ENCODE peak calls at places on chromosome 21, in eight cellular contexts. Y is right lobe of liver, U is heart left ventricle, I is uterus, E is HCT116, R is A549, C is transverse colon, L is stomach. P is an unnamed sample.
A peak's percentile ranks its signal among the peaks of the same experiment; 100 is the strongest.

GRCh38 chr21:20220586-20220985 is 777.6 kb upstream of the NCAM2 start:
- DNase-seq in I (no peak), E (no peak), L (no peak), R (no peak), C (no peak), U (no peak), Y (no peak), P (peak; percentile 5)

GRCh38 chr21:32237021-32237420 is 41.8 kb downstream of the MIS18A start:
- DNase-seq in R (no peak), Y (no peak), L (no peak), U (no peak), I (no peak), E (no peak), C (no peak), P (no peak)

GRCh38 chr21:21213297-21213696 is 215.1 kb downstream of the NCAM2 start:
- DNase-seq in Y (no peak), E (no peak), I (no peak), L (no peak), R (no peak), U (no peak), C (no peak), P (no peak)

GRCh38 chr21:37422382-37422781 is 55.8 kb downstream of the DYRK1A start:
- DNase-seq in C (no peak), L (no peak), I (no peak), U (no peak), E (no peak), Y (no peak), R (no peak), P (no peak)

GRCh38 chr21:16454371-16454770 is 724.6 kb downstream of the USP25 start:
- DNase-seq in E (no peak), Y (no peak), U (no peak), I (no peak), L (no peak), C (no peak), R (no peak), P (no peak)

GRCh38 chr21:18760247-18760646 is 356.7 kb upstream of the TMPRSS15 start:
- DNase-seq in R (no peak), E (no peak), U (no peak), C (no peak), L (no peak), Y (no peak), I (no peak), P (no peak)

GRCh38 chr21:28272272-28272992 is 720.2 kb downstream of the LTN1 start:
- DNase-seq in U (no peak), I (no peak), L (no peak), C (no peak), R (no peak), Y (no peak), E (no peak), P (no peak)

GRCh38 chr21:36729301-36729970 is 30.5 kb downstream of the SIM2 start:
- DNase-seq in R (no peak), C (no peak), L (peak; percentile 8), I (no peak), U (no peak), Y (no peak), E (no peak), P (no peak)

GRCh38 chr21:17981060-17981459 is 161.9 kb upstream of the C21orf91 start:
- DNase-seq in E (no peak), U (no peak), Y (no peak), I (no peak), L (no peak), R (no peak), C (no peak), P (no peak)

GRCh38 chr21:38831526-38832467 is 26.1 kb downstream of the ETS2 start:
- DNase-seq in R (no peak), L (peak; percentile 68), U (peak; percentile 58), C (peak; percentile 78), Y (peak; percentile 42), I (peak; percentile 83), E (peak; percentile 35), P (peak; percentile 77)

DNA sequence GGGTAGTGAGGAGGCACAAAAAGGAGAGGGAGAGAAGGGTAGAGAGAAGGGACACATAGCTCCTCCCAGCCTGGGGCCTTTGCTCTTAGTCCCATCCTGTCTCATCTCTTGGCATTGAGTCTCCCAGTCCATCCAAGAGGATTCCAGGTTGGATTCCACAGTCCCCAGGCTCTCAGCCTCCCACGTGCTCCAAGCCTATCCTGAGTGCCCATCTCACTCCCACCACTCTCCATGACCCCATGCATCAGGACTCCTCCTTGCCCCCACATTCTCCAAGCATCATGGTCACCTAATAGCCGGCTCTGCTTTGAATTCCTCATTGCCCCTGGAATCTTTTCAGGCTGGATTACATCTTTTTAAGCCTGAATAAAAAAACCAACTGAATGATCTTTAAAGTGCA is 87.9 kb downstream of the DSCAM start:
- DNase-seq in C (no peak), E (no peak), Y (no peak), U (no peak), I (no peak), L (no peak), R (no peak), P (no peak)
- TF ChIP-seq POLR2A in C (no peak), E (no peak), Y (no peak), U (no peak), I (no peak), L (no peak), R (no peak), P (no peak)

DNA sequence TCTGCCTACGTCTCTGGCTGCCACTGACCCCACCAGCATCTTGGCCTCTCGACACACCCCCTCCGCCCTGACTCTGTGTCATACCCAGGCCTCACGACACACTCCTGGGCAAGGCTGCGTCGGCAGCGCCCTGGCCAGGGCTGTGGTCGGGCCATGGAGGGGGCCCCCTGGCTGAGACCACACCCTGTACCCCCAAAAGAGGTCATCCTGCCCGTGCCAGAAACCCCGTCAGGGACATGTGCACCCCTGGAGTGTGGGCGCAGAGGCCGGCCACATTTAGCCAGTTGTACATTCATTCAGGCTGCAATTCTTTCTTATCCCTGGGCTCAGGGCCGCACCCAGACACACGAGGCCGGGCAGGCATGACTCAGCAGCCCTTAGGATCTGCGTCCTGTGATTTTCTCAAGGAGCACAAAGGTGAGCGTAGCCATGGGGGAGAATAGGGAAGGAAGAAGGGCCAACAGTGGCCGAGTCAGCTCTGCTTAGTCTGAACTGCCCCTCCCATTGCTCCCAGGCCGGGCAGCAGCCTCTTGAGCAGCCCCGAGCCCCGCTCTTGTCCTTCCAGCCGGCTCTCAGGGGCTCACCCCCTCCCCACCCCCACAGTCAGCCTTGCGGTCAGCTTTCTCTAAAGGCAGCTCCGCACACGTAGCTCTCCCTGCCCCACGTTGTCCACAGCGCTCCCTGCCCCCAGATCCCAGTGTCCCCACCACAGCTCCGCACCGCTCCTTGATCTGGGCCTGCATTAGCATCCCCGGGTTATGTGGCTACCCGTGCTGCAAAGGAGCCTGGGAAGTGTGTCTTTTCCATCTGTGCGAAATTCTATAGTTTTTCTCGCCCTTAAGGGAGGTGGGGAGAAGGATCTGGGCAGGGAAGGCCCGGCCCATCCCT is 7.9 kb downstream of the CSTB start:
- DNase-seq in Y (no peak), R (peak; percentile 38), L (peak; percentile 74), U (no peak), C (peak; percentile 82), I (no peak), E (peak; percentile 39), P (peak; percentile 90)
- TF ChIP-seq POLR2A in Y (no peak), R (no peak), L (no peak), U (no peak), C (peak; percentile 11), I (no peak), E (no peak), P (no peak)

GRCh38 chr21:41506526-41507520 is 1.1 kb downstream of the TMPRSS2 start:
- DNase-seq in U (no peak), C (peak; percentile 56), Y (no peak), I (no peak), R (no peak), E (no peak), L (peak; percentile 75), P (no peak)
- TF ChIP-seq POLR2A in U (no peak), C (peak; percentile 25), Y (peak; percentile 29), I (no peak), R (no peak), E (no peak), L (no peak), P (no peak)

GRCh38 chr21:45074048-45074817 is at the start of gene ADARB1:
- DNase-seq in I (peak; percentile 66), C (peak; percentile 57), E (no peak), L (peak; percentile 59), Y (peak; percentile 73), R (peak; percentile 31), U (peak; percentile 72), P (peak; percentile 82)
- TF ChIP-seq POLR2A in I (peak; percentile 88), C (no peak), E (peak; percentile 49), L (no peak), Y (peak; percentile 65), R (peak; percentile 65), U (no peak), P (peak; percentile 76)

GRCh38 chr21:33264561-33264960 is 1.6 kb upstream of the IL10RB start:
- DNase-seq in Y (no peak), I (no peak), R (no peak), E (no peak), U (no peak), L (no peak), C (no peak), P (no peak)
- TF ChIP-seq POLR2A in Y (no peak), I (no peak), R (no peak), E (no peak), U (no peak), L (no peak), C (no peak), P (no peak)

GRCh38 chr21:33643658-33644311 is 1.5 kb downstream of the ITSN1 start:
- DNase-seq in R (no peak), E (no peak), U (no peak), I (no peak), C (no peak), Y (no peak), L (no peak), P (peak; percentile 36)

GRCh38 chr21:33642896-33643657 is 776 bp downstream of the ITSN1 start:
- DNase-seq in E (no peak), Y (peak; percentile 51), C (peak; percentile 48), R (no peak), L (peak; percentile 31), U (peak; percentile 34), I (peak; percentile 33), P (peak; percentile 37)

GRCh38 chr21:33641339-33642026 is at the start of gene CRYZL1:
- DNase-seq in U (peak; percentile 100), C (peak; percentile 100), I (peak; percentile 100), L (peak; percentile 100), Y (peak; percentile 100), E (peak; percentile 99), R (peak; percentile 75), P (peak; percentile 99)

GRCh38 chr21:33640697-33641338 is 723 bp downstream of the CRYZL1 start:
- DNase-seq in I (no peak), L (no peak), U (no peak), Y (no peak), C (peak; percentile 23), R (no peak), E (peak; percentile 4), P (peak; percentile 66)

DNA sequence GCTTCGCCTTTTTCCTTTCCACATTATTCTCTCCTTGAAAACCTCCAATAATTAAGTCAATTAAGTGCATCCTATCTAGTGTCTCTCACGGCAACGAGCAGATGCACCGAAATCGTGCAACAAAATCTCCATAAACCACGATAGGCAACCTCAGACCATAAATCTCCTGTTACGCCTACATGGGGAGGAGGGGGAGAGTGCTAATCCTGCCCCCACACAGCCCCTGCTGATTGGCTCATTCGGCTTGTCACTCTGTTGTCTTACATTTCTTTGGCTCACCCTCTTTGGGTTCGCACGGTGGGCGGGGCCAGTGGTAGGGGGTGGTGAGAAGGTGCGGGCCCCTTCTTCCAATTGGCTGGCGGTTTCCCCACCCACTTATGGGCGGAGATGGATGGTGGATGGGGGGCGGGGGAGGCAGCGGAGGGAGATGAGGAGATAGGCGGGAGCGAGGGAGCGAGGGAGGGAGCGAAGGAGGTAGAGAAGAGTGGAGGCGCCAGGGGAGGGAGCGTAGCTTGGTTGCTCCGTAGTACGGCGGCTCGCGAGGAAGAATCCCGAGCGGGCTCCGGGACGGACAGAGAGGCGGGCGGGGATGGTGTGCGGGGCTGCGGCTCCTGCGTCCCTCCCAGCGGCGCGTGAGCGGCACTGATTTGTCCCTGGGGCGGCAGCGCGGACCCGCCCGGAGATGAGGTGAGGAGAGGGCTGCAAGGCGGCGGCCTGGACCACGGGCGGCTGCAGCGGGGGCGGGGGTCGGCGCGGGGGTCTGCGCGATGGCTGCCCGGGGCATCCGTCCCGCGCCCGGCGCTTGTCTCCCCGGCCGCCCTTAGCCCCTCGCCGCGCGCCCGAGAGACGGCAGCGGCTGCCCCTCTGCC is at the start of gene ITSN1:
- DNase-seq in Y (peak; percentile 100), E (peak; percentile 98), L (peak; percentile 100), I (peak; percentile 100), C (peak; percentile 100), U (peak; percentile 100), R (peak; percentile 79), P (peak; percentile 99)
- TF ChIP-seq POLR2A in Y (peak; percentile 96), E (peak; percentile 74), L (peak; percentile 79), I (peak; percentile 90), C (peak; percentile 96), U (peak; percentile 60), R (peak; percentile 79), P (no peak)

P was measured in erythroblast.